ENCODE peak calls at places on chromosome 16, in seven cellular contexts. S is naive thymus-derived CD4-positive, alpha-beta T cell; K is NCI-H1092; C is HTR-8/SVneo; P is stimulated activated CD4-positive, alpha-beta T cell treated with anti-CD3 and anti-CD28 coated beads, Interleukin-2, amount 100 ng/mL, for 48 hours; D is fibroblast of mammary gland; A is endothelial cell. Z is an unnamed sample.

GRCh38 chr16:9042943-9043680 is 48.3 kb upstream of the HAPSTR1 start:
- DNase-seq in C (no peak), A (no peak), D (peak; percentile 82), S (no peak), P (no peak), K (no peak), Z (no peak)

GRCh38 chr16:9297437-9298113 is 206.1 kb downstream of the HAPSTR1 start:
- DNase-seq in P (no peak), C (peak; percentile 14), A (peak; percentile 62), K (no peak), D (peak; percentile 16), S (no peak), Z (peak; percentile 66)

GRCh38 chr16:15523939-15524338 is 89.6 kb downstream of the BMERB1 start:
- DNase-seq in C (no peak), D (no peak), K (no peak), S (no peak), P (no peak), A (no peak), Z (no peak)

GRCh38 chr16:15966420-15967222 is 17.2 kb downstream of the ABCC1 start:
- DNase-seq in A (no peak), C (peak; percentile 83), S (no peak), D (peak; percentile 87), K (no peak), P (no peak), Z (peak; percentile 12)

GRCh38 chr16:11916524-11917285 is 949 bp upstream of the GSPT1 start:
- DNase-seq in A (no peak), P (no peak), D (peak; percentile 79), K (no peak), S (no peak), C (peak; percentile 30), Z (peak; percentile 92)

GRCh38 chr16:90040152-90041023 is 21.1 kb upstream of the DBNDD1 start:
- DNase-seq in P (no peak), A (no peak), C (no peak), S (no peak), K (no peak), D (no peak), Z (no peak)

GRCh38 chr16:74226361-74226979 is 70.1 kb upstream of the PSMD7 start:
- DNase-seq in D (peak; percentile 31), C (peak; percentile 25), K (peak; percentile 11), S (no peak), P (no peak), A (no peak), Z (peak; percentile 39)

GRCh38 chr16:67939507-67940435 is 3.1 kb upstream of the PSMB10 start:
- DNase-seq in A (no peak), K (no peak), D (no peak), P (peak; percentile 31), S (peak; percentile 50), C (no peak), Z (no peak)

GRCh38 chr16:19583665-19584300 is 28.3 kb downstream of the VPS35L start:
- DNase-seq in S (no peak), K (no peak), P (peak; percentile 21), C (no peak), A (peak; percentile 20), D (peak; percentile 56), Z (peak; percentile 68)

GRCh38 chr16:29805232-29806095 is 865 bp upstream of the MAZ start:
- DNase-seq in D (peak; percentile 96), A (peak; percentile 98), S (peak; percentile 98), P (peak; percentile 96), K (peak; percentile 98), C (peak; percentile 92), Z (peak; percentile 97)

GRCh38 chr16:67516296-67517177 is 12.1 kb upstream of the RIPOR1 start:
- DNase-seq in D (peak; percentile 73), A (no peak), C (peak; percentile 82), P (no peak), S (no peak), K (no peak), Z (peak; percentile 19)

GRCh38 chr16:47026492-47026891 is 53.0 kb upstream of the DNAJA2 start:
- DNase-seq in D (no peak), A (no peak), P (no peak), C (no peak), S (no peak), K (no peak), Z (no peak)

GRCh38 chr16:28829747-28830146 is 6.9 kb downstream of the ATXN2L start:
- DNase-seq in P (no peak), C (no peak), K (no peak), D (no peak), S (no peak), A (no peak), Z (no peak)

GRCh38 chr16:47956881-47957280 is 198.9 kb downstream of the ABCC12 start:
- DNase-seq in A (no peak), C (no peak), S (no peak), P (no peak), D (no peak), K (no peak), Z (no peak)